ENCODE peak calls at places on chromosomes 3 and 15, in eight cellular contexts. U is brain microvascular endothelial cell, R is fibroblast of lung, E is psoas muscle, N is OCI-LY7, C is transverse colon, I is cardiac fibroblast, Y is right atrium auricular region. T is an unnamed sample.

GRCh38 chr3:12708584-12709192 is 44.8 kb upstream of the RAF1 start:
- DNase-seq in Y (no peak), N (no peak), E (peak; percentile 73), U (peak; percentile 70), I (peak; percentile 76), C (no peak), R (peak; percentile 72), T (no peak)

GRCh38 chr3:50320853-50321145 is 1.7 kb downstream of the HYAL2 start:
- DNase-seq in Y (no peak), U (no peak), I (no peak), E (no peak), C (no peak), N (no peak), R (no peak), T (no peak)

GRCh38 chr15:44782516-44782915 is 46.2 kb downstream of the TRIM69 start:
- DNase-seq in E (no peak), I (no peak), U (no peak), N (no peak), Y (no peak), C (no peak), R (no peak), T (no peak)

GRCh38 chr3:69116897-69117296 is 5.5 kb downstream of the LMOD3 start:
- DNase-seq in R (no peak), N (no peak), Y (no peak), E (no peak), U (no peak), C (no peak), I (no peak), T (no peak)

GRCh38 chr3:27713435-27713880 is 8.7 kb downstream of the EOMES start:
- DNase-seq in Y (no peak), U (no peak), R (no peak), I (no peak), N (no peak), E (no peak), C (no peak), T (no peak)

GRCh38 chr15:90871716-90872480 is 3.5 kb downstream of the FURIN start:
- DNase-seq in N (no peak), U (no peak), Y (no peak), E (no peak), C (peak; percentile 33), R (no peak), I (no peak), T (no peak)

GRCh38 chr3:24683511-24684384 is 189.1 kb upstream of the THRB start:
- DNase-seq in I (peak; percentile 83), C (peak; percentile 12), R (peak; percentile 90), Y (no peak), U (peak; percentile 61), E (no peak), N (no peak), T (no peak)

GRCh38 chr15:56582785-56583184 is 117.8 kb upstream of the MNS1 start:
- DNase-seq in R (no peak), E (no peak), N (no peak), U (no peak), I (no peak), Y (no peak), C (no peak), T (no peak)

GRCh38 chr3:56467108-56467507 is 1.2 kb downstream of the ERC2 start:
- DNase-seq in I (peak; percentile 52), R (peak; percentile 63), E (peak; percentile 66), N (no peak), U (peak; percentile 70), C (peak; percentile 70), Y (no peak), T (peak; percentile 91)

GRCh38 chr3:13879946-13880810 is at the start of gene WNT7A:
- DNase-seq in N (no peak), I (no peak), R (no peak), U (no peak), Y (no peak), C (no peak), E (no peak), T (no peak)

GRCh38 chr3:127420825-127421224 is 133.0 kb upstream of the PRR20G start:
- DNase-seq in C (no peak), Y (no peak), N (no peak), U (no peak), R (no peak), I (no peak), E (no peak), T (no peak)

GRCh38 chr3:22536582-22536981 is 666.5 kb upstream of the UBE2E2 start:
- DNase-seq in E (no peak), I (no peak), R (no peak), Y (no peak), U (no peak), N (no peak), C (no peak), T (no peak)

GRCh38 chr15:38714309-38715072 is 149.9 kb upstream of the RASGRP1 start:
- DNase-seq in E (no peak), Y (no peak), N (no peak), U (peak; percentile 92), R (peak; percentile 78), I (peak; percentile 87), C (no peak), T (no peak)

GRCh38 chr15:69593981-69594966 is 141.7 kb downstream of the RPLP1 start:
- DNase-seq in R (peak; percentile 57), C (peak; percentile 90), E (peak; percentile 59), I (peak; percentile 56), Y (peak; percentile 68), U (peak; percentile 18), N (no peak), T (no peak)

GRCh38 chr3:76615739-76616138 is 424.2 kb upstream of the ROBO2 start:
- DNase-seq in E (no peak), N (no peak), R (peak; percentile 1), C (no peak), Y (no peak), I (no peak), U (no peak), T (no peak)

GRCh38 chr3:152267831-152268500 is 763 bp upstream of the MBNL1 start:
- DNase-seq in Y (no peak), U (no peak), N (no peak), I (peak; percentile 57), E (no peak), R (no peak), C (no peak), T (no peak)

GRCh38 chr3:155369735-155370134 is 76.3 kb upstream of the STRIT1 start:
- DNase-seq in R (no peak), I (no peak), N (no peak), U (no peak), C (no peak), Y (no peak), E (no peak), T (no peak)

GRCh38 chr3:55608266-55608937 is 121.3 kb upstream of the WNT5A start:
- DNase-seq in E (no peak), I (no peak), N (no peak), U (no peak), C (no peak), Y (no peak), R (no peak), T (no peak)

DNA sequence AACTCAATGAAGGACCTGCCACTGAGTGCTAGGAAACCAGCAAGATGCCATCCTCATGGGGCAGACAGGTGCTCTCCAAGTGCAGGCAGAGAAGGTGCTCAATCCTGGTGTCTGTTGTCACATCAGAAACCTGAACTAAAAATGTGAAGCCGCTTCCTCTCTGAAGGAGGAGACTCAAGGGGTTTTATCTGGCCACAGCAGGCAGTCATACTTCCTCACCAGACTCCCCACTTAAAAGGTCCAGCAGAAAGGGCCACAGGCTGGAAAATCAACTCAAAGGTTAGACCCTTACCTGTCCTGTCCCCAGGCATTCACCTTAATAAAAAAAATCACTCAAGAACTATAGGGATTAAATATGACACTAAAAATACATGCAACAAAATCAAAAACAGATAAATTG is 4.8 kb downstream of the CCDC12 start:
- DNase-seq in U (no peak), R (no peak), I (no peak), C (no peak), E (no peak), N (peak; percentile 76), Y (no peak), T (no peak)
- H3K4me3 ChIP-seq in U (no peak overlapping the region), R (no peak overlapping the region), I (no peak overlapping the region), C (no peak overlapping the region), E (no peak overlapping the region), N (peak overlapping the region; percentile 56), Y (no peak overlapping the region), T (no peak overlapping the region)

DNA sequence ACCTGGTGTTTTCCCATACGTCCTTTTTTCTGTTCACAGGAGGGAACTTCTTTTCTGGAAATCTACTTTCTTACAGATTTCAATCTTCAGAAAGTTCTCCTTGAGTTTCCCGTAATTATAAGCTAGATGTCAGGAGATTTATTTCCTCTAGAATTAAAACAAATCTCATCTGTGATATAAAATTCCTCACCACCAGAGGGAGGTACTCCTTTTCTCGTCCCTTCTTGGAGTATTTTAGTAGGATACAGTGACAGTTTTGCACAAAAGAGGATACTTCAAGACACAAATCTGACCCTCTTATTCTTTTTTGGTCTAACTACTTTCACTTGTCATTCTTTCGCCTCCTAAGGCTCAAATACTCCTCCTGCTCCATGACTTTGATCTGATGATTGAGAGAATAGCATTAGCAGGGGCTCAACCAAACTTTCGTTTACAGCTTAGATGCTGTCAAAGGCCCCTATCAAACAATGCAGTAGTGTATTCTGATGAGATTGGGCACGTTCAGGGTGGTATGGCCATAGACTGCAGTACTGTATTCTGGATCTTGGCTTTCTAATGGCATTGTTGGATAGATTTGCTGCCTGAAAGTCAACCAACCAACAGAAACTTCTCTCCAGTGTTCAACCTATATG is 38.0 kb downstream of the TMEM41A start:
- DNase-seq in R (peak; percentile 35), E (no peak), Y (no peak), N (peak; percentile 7), C (no peak), I (peak; percentile 48), U (no peak), T (peak; percentile 2)
- TF ChIP-seq CTCF in R (peak; percentile 14), E (no peak), Y (no peak), N (peak; percentile 66), C (peak; percentile 44), I (no peak), U (peak; percentile 41), T (peak; percentile 42)

GRCh38 chr3:194707176-194707575 is 21.5 kb downstream of the FAM43A start:
- DNase-seq in Y (no peak), I (no peak), C (no peak), R (no peak), E (no peak), U (no peak), N (no peak), T (peak; percentile 68)
- H3K4me3 ChIP-seq in Y (no peak overlapping the region), I (no peak overlapping the region), C (no peak overlapping the region), R (no peak overlapping the region), E (no peak overlapping the region), U (no peak overlapping the region), N (no peak overlapping the region), T (no peak overlapping the region)

DNA sequence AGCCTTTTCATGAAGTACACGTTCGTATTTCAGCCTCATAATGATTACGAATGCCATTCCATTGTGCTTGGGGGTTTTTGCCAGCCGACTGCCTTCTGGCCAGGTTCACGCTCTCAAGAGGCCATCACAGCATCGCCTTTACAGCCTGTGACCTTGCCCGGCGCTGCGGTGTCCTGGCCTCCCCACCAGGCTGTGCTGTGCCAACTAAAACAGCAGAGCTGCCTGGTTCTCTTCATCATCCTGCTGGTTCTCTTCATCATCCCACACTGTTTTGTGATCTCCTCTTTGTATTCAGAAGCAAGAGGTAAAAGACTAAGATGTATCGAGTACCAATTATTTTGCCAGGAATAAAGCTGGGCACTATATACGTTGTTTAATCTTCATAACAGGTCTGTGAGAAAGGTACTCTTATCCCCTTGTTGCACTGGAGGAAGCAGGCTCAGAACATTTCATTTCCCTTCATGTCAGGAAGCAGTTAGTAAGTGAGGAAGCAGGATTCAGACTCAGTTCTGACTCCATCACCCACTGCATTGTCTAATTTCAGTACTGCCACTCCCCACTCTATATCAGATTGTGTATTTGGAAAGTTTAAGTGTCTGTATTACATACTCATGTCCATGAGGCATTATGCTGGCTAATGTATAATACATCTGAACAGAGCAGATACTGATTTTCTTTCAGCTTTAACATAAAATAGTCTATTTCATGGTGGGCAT is 92.7 kb downstream of the LRRC28 start:
- DNase-seq in I (peak; percentile 26), R (no peak), E (peak; percentile 51), Y (no peak), U (no peak), N (peak; percentile 18), C (peak; percentile 15), T (no peak)
- TF ChIP-seq CTCF in I (peak; percentile 31), R (peak; percentile 8), E (peak; percentile 36), Y (no peak), U (peak; percentile 45), N (peak; percentile 58), C (no peak), T (peak; percentile 42)